ENCODE peak calls at places on chromosomes 5 and 9, in four cellular contexts. O is stomach, Q is C1 segment of cervical spinal cord, S is cardiac muscle cell. T is an unnamed sample.

GRCh38 chr9:36504154-36504550 is 68.5 kb upstream of the MELK start:
- DNase-seq in O (no peak), Q (no peak), S (no peak), T (no peak)

GRCh38 chr5:150103678-150104549 is 17.6 kb upstream of the CSF1R start:
- DNase-seq in O (peak; percentile 25), Q (no peak), S (no peak), T (no peak)

GRCh38 chr5:113447651-113448050 is 12.9 kb upstream of the TSSK1B start:
- DNase-seq in O (no peak), Q (no peak), S (peak; percentile 31), T (no peak)

GRCh38 chr9:130191068-130191748 is 19.0 kb downstream of the NCS1 start:
- DNase-seq in O (no peak), Q (no peak), S (no peak), T (no peak)

GRCh38 chr5:61910771-61911170 is 395.2 kb upstream of the KIF2A start:
- DNase-seq in O (no peak), Q (no peak), S (no peak), T (peak; percentile 64)

GRCh38 chr9:130260816-130261765 is 4.5 kb upstream of the HMCN2 start:
- DNase-seq in O (no peak), Q (no peak), S (no peak), T (no peak)

GRCh38 chr5:172765766-172766286 is 5.2 kb downstream of the DUSP1 start:
- DNase-seq in O (no peak), Q (no peak), S (peak; percentile 85), T (no peak)

GRCh38 chr9:37337301-37337905 is 85.1 kb upstream of the GRHPR start:
- DNase-seq in O (no peak), Q (no peak), S (no peak), T (no peak)

GRCh38 chr5:72106922-72107873 is at the start of gene MAP1B:
- DNase-seq in O (no peak), Q (peak; percentile 43), S (peak; percentile 82), T (peak; percentile 88)

GRCh38 chr5:155786108-155786507 is 540.9 kb upstream of the SGCD start:
- DNase-seq in O (no peak), Q (no peak), S (no peak), T (no peak)

GRCh38 chr9:133251773-133252172 is 23.2 kb downstream of the ABO start:
- DNase-seq in O (no peak), Q (no peak), S (no peak), T (no peak)

GRCh38 chr9:119164716-119165115 is 204.5 kb downstream of the BRINP1 start:
- DNase-seq in O (no peak), Q (no peak), S (no peak), T (no peak)

GRCh38 chr5:167447466-167447865 is 844.0 kb upstream of the WWC1 start:
- DNase-seq in O (no peak), Q (no peak), S (no peak), T (no peak)

GRCh38 chr9:93680445-93681315 is 104.3 kb downstream of the PHF2 start:
- DNase-seq in O (peak; percentile 25), Q (no peak), S (no peak), T (no peak)

GRCh38 chr9:77402286-77402685 is 225.0 kb downstream of the VPS13A start:
- DNase-seq in O (no peak), Q (no peak), S (no peak), T (no peak)

GRCh38 chr5:35862126-35862525 is 5.4 kb downstream of the IL7R start:
- DNase-seq in O (no peak), Q (no peak), S (no peak), T (no peak)

GRCh38 chr5:13831236-13831810 is 113.2 kb downstream of the DNAH5 start:
- DNase-seq in O (no peak), Q (no peak), S (no peak), T (peak; percentile 44)

GRCh38 chr5:139985733-139986132 is 57.4 kb downstream of the NRG2 start:
- DNase-seq in O (no peak), Q (no peak), S (no peak), T (peak; percentile 97)

GRCh38 chr5:64166201-64166959 is 737 bp downstream of the RNF180 start:
- DNase-seq in O (no peak), Q (no peak), S (peak; percentile 7), T (no peak)

GRCh38 chr5:9115093-9115492 is 430.8 kb downstream of the SEMA5A start:
- DNase-seq in O (no peak), Q (no peak), S (no peak), T (no peak)

GRCh38 chr5:86623785-86624483 is 6.2 kb downstream of the COX7C start:
- DNase-seq in O (no peak), Q (no peak), S (no peak), T (no peak)

GRCh38 chr9:114029311-114030170 is 48.6 kb downstream of the AMBP start:
- DNase-seq in O (no peak), Q (no peak), S (no peak), T (no peak)

T was measured in A172.